ENCODE peak calls at places on chromosomes 13 and 19, in seven cellular contexts. One of them, this sample, is unnamed.

GRCh38 chr13:95403349-95404140 is 102.3 kb upstream of the ABCC4 start:
- DNase-seq in spleen: no peak
- DNase-seq in K562: no peak
- DNase-seq in tibial nerve: no peak
- DNase-seq in ovary: no peak
- DNase-seq in lower leg skin: no peak
- DNase-seq in A549: no peak
- DNase-seq in this sample: peak

GRCh38 chr19:17357078-17357666 is 19.8 kb downstream of the GTPBP3 start:
- DNase-seq in lower leg skin: no peak
- DNase-seq in A549: no peak
- DNase-seq in ovary: no peak
- DNase-seq in K562: no peak
- DNase-seq in tibial nerve: no peak
- DNase-seq in spleen: no peak
- DNase-seq in this sample: no peak

GRCh38 chr19:10260141-10260584 is 8.1 kb downstream of the MRPL4 start:
- DNase-seq in ovary: no peak
- DNase-seq in spleen: no peak
- DNase-seq in lower leg skin: no peak
- DNase-seq in A549: no peak
- DNase-seq in tibial nerve: no peak
- DNase-seq in K562: peak
- DNase-seq in this sample: peak

GRCh38 chr13:40635315-40635995 is 31.0 kb downstream of the FOXO1 start:
- DNase-seq in spleen: no peak
- DNase-seq in ovary: no peak
- DNase-seq in tibial nerve: no peak
- DNase-seq in lower leg skin: no peak
- DNase-seq in K562: no peak
- DNase-seq in A549: no peak
- DNase-seq in this sample: no peak

GRCh38 chr13:98751397-98752110 is 918 bp downstream of the SLC15A1 start:
- DNase-seq in lower leg skin: no peak
- DNase-seq in spleen: no peak
- DNase-seq in K562: no peak
- DNase-seq in ovary: no peak
- DNase-seq in A549: peak
- DNase-seq in tibial nerve: no peak
- DNase-seq in this sample: no peak

GRCh38 chr19:7778081-7778480 is 15.0 kb downstream of the CLEC4M start:
- DNase-seq in spleen: no peak
- DNase-seq in lower leg skin: no peak
- DNase-seq in tibial nerve: no peak
- DNase-seq in ovary: no peak
- DNase-seq in K562: no peak
- DNase-seq in A549: no peak
- DNase-seq in this sample: no peak

GRCh38 chr19:5086725-5087439 is 118.0 kb downstream of the KDM4B start:
- DNase-seq in spleen: no peak
- DNase-seq in K562: no peak
- DNase-seq in lower leg skin: no peak
- DNase-seq in tibial nerve: no peak
- DNase-seq in A549: peak
- DNase-seq in ovary: no peak
- DNase-seq in this sample: no peak

GRCh38 chr19:11451942-11452813 is 16.7 kb downstream of the PRKCSH start:
- DNase-seq in lower leg skin: no peak
- DNase-seq in tibial nerve: no peak
- DNase-seq in spleen: no peak
- DNase-seq in K562: peak
- DNase-seq in A549: no peak
- DNase-seq in ovary: no peak
- DNase-seq in this sample: no peak

GRCh38 chr13:20696073-20696472 is 7.4 kb upstream of the IL17D start:
- DNase-seq in A549: no peak
- DNase-seq in tibial nerve: no peak
- DNase-seq in lower leg skin: no peak
- DNase-seq in spleen: no peak
- DNase-seq in K562: no peak
- DNase-seq in ovary: no peak
- DNase-seq in this sample: no peak

GRCh38 chr13:44762946-44763345 is 186.8 kb upstream of the TSC22D1 start:
- DNase-seq in lower leg skin: no peak
- DNase-seq in A549: no peak
- DNase-seq in ovary: no peak
- DNase-seq in tibial nerve: no peak
- DNase-seq in K562: no peak
- DNase-seq in spleen: no peak
- DNase-seq in this sample: no peak

GRCh38 chr19:850221-850978 is 1.7 kb upstream of the ELANE start:
- DNase-seq in K562: peak
- DNase-seq in tibial nerve: peak
- DNase-seq in lower leg skin: peak
- DNase-seq in ovary: peak
- DNase-seq in spleen: peak
- DNase-seq in A549: peak
- DNase-seq in this sample: peak

GRCh38 chr19:41883463-41883820 is 458 bp downstream of the ARHGEF1 start:
- DNase-seq in K562: no peak
- DNase-seq in ovary: no peak
- DNase-seq in tibial nerve: no peak
- DNase-seq in A549: no peak
- DNase-seq in spleen: no peak
- DNase-seq in lower leg skin: no peak
- DNase-seq in this sample: no peak

GRCh38 chr19:14689598-14690503 is at the start of gene ZNF333:
- DNase-seq in ovary: peak
- DNase-seq in tibial nerve: peak
- DNase-seq in lower leg skin: peak
- DNase-seq in A549: peak
- DNase-seq in spleen: peak
- DNase-seq in K562: peak
- DNase-seq in this sample: peak

GRCh38 chr13:40668335-40668734 is 1.9 kb upstream of the FOXO1 start:
- DNase-seq in ovary: peak
- DNase-seq in spleen: peak
- DNase-seq in tibial nerve: peak
- DNase-seq in A549: peak
- DNase-seq in lower leg skin: peak
- DNase-seq in K562: peak
- DNase-seq in this sample: no peak

GRCh38 chr19:15563931-15564330 is 51.1 kb upstream of the CYP4F8 start:
- DNase-seq in lower leg skin: no peak
- DNase-seq in K562: no peak
- DNase-seq in ovary: no peak
- DNase-seq in tibial nerve: no peak
- DNase-seq in A549: no peak
- DNase-seq in spleen: peak
- DNase-seq in this sample: no peak

GRCh38 chr13:23751195-23751594 is 138.0 kb downstream of the MIPEP start:
- DNase-seq in A549: peak
- DNase-seq in tibial nerve: no peak
- DNase-seq in lower leg skin: no peak
- DNase-seq in spleen: no peak
- DNase-seq in K562: no peak
- DNase-seq in ovary: no peak
- DNase-seq in this sample: no peak

GRCh38 chr19:2969104-2969504 is 8.3 kb upstream of the TLE6 start:
- DNase-seq in tibial nerve: peak
- DNase-seq in spleen: no peak
- DNase-seq in lower leg skin: no peak
- DNase-seq in A549: no peak
- DNase-seq in K562: no peak
- DNase-seq in ovary: peak
- DNase-seq in this sample: peak

GRCh38 chr13:44653261-44653660 is 77.1 kb upstream of the TSC22D1 start:
- DNase-seq in K562: no peak
- DNase-seq in tibial nerve: no peak
- DNase-seq in ovary: no peak
- DNase-seq in lower leg skin: no peak
- DNase-seq in A549: no peak
- DNase-seq in spleen: no peak
- DNase-seq in this sample: no peak

GRCh38 chr13:95627590-95627989 is 16.9 kb downstream of the DZIP1 start:
- DNase-seq in lower leg skin: no peak
- DNase-seq in A549: no peak
- DNase-seq in tibial nerve: no peak
- DNase-seq in spleen: no peak
- DNase-seq in ovary: no peak
- DNase-seq in K562: no peak
- DNase-seq in this sample: no peak

GRCh38 chr19:5559804-5560133 is 8.0 kb downstream of the TINCR start:
- DNase-seq in spleen: no peak
- DNase-seq in ovary: no peak
- DNase-seq in A549: no peak
- DNase-seq in K562: no peak
- DNase-seq in tibial nerve: no peak
- DNase-seq in lower leg skin: no peak
- DNase-seq in this sample: no peak

GRCh38 chr13:41613984-41614581 is 156.7 kb downstream of the RGCC start:
- DNase-seq in spleen: no peak
- DNase-seq in ovary: peak
- DNase-seq in A549: no peak
- DNase-seq in lower leg skin: no peak
- DNase-seq in tibial nerve: no peak
- DNase-seq in K562: no peak
- DNase-seq in this sample: peak

GRCh38 chr19:10292206-10292788 is 2.5 kb downstream of the ICAM5 start:
- DNase-seq in spleen: peak
- DNase-seq in ovary: peak
- DNase-seq in A549: peak
- DNase-seq in lower leg skin: peak
- DNase-seq in tibial nerve: peak
- DNase-seq in K562: peak
- DNase-seq in this sample: peak

GRCh38 chr13:111230385-111230930 is 90.0 kb upstream of the TEX29 start:
- DNase-seq in ovary: no peak
- DNase-seq in spleen: no peak
- DNase-seq in A549: no peak
- DNase-seq in lower leg skin: no peak
- DNase-seq in K562: no peak
- DNase-seq in tibial nerve: no peak
- DNase-seq in this sample: no peak

GRCh38 chr19:58451358-58452101 is at the start of gene ZNF324B:
- DNase-seq in ovary: peak
- DNase-seq in lower leg skin: peak
- DNase-seq in tibial nerve: peak
- DNase-seq in K562: peak
- DNase-seq in A549: peak
- DNase-seq in spleen: peak
- DNase-seq in this sample: peak
- TF ChIP-seq POLR2A in ovary: no peak
- TF ChIP-seq POLR2A in lower leg skin: no peak
- TF ChIP-seq POLR2A in tibial nerve: peak
- TF ChIP-seq POLR2A in K562: peak
- TF ChIP-seq POLR2A in A549: peak
- TF ChIP-seq POLR2A in spleen: no peak
- TF ChIP-seq POLR2A in this sample: peak

GRCh38 chr19:58545286-58546068 is 1.6 kb downstream of the TRIM28 start:
- DNase-seq in spleen: no peak
- DNase-seq in ovary: no peak
- DNase-seq in K562: no peak
- DNase-seq in lower leg skin: no peak
- DNase-seq in A549: no peak
- DNase-seq in tibial nerve: no peak
- DNase-seq in this sample: no peak
- TF ChIP-seq POLR2A in spleen: no peak
- TF ChIP-seq POLR2A in ovary: no peak
- TF ChIP-seq POLR2A in K562: no peak
- TF ChIP-seq POLR2A in lower leg skin: no peak
- TF ChIP-seq POLR2A in A549: no peak
- TF ChIP-seq POLR2A in tibial nerve: no peak
- TF ChIP-seq POLR2A in this sample: no peak

GRCh38 chr19:43983544-43983911 is 460 bp upstream of the ZNF155 start:
- DNase-seq in ovary: no peak
- DNase-seq in tibial nerve: no peak
- DNase-seq in K562: no peak
- DNase-seq in spleen: no peak
- DNase-seq in lower leg skin: no peak
- DNase-seq in A549: no peak
- DNase-seq in this sample: no peak

GRCh38 chr19:43984687-43985000 is 656 bp downstream of the ZNF155 start:
- DNase-seq in lower leg skin: no peak
- DNase-seq in A549: no peak
- DNase-seq in ovary: no peak
- DNase-seq in spleen: peak
- DNase-seq in K562: no peak
- DNase-seq in tibial nerve: no peak
- DNase-seq in this sample: peak

DNA sequence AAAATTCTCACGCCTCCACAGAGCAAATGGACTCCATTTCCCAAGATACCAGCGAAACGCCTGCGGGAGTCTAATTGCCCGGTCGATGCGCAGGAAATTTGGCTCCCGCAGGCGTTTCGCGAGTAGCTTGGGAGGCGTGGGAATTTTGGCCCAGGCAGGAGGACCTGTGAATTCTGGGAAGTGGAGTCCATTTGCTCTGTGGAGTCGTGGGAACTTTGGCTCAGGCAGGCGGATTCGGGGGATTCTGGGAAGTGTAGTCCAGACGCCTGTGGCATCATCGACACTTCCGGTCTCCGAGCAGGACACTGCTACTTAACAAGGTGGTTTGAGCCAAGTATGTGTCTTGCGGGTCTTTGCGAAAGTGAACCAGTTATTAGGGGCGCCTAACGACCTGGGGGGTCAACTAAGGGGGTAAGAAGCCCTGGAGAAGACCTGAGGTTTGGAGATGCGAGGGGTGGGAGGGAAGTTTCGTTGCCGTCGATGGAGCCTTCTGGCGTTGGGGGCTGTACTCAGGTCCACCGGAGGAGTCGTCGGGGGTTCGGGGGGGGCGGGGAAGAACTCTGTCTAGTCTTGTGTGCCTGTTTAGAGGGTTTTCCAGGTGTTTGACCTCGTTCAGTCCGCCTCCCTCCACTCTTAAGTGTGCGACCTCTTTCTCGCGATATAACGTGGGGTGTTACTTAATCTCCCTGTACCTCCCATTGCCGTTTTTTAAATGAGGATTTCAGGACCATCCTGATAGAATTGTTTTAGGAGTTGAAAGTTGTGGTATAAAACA is at the start of gene ZNF155:
- DNase-seq in A549: peak
- DNase-seq in tibial nerve: peak
- DNase-seq in lower leg skin: peak
- DNase-seq in ovary: peak
- DNase-seq in K562: peak
- DNase-seq in spleen: peak
- DNase-seq in this sample: peak
- TF ChIP-seq POLR2A in A549: no peak
- TF ChIP-seq POLR2A in tibial nerve: peak
- TF ChIP-seq POLR2A in lower leg skin: no peak
- TF ChIP-seq POLR2A in ovary: peak
- TF ChIP-seq POLR2A in K562: no peak
- TF ChIP-seq POLR2A in spleen: no peak
- TF ChIP-seq POLR2A in this sample: no peak

GRCh38 chr19:18903146-18904056 is 7.4 kb upstream of the CERS1 start:
- DNase-seq in K562: no peak
- DNase-seq in spleen: no peak
- DNase-seq in ovary: peak
- DNase-seq in lower leg skin: no peak
- DNase-seq in A549: no peak
- DNase-seq in tibial nerve: no peak
- DNase-seq in this sample: no peak
- TF ChIP-seq POLR2A in K562: no peak
- TF ChIP-seq POLR2A in spleen: no peak
- TF ChIP-seq POLR2A in ovary: no peak
- TF ChIP-seq POLR2A in lower leg skin: no peak
- TF ChIP-seq POLR2A in A549: no peak
- TF ChIP-seq POLR2A in tibial nerve: no peak
- TF ChIP-seq POLR2A in this sample: no peak